ENCODE peak calls at places on chromosomes 6 and 20, in seven cellular contexts. One of them, this sample, is unnamed.

GRCh38 chr6:113018351-113019151 is 671.4 kb downstream of the RFPL4B start:
- DNase-seq in sigmoid colon: peak
- DNase-seq in thoracic aorta: no peak
- DNase-seq in hippocampal formation: peak
- DNase-seq in fibroblast of lung: peak
- DNase-seq in Calu3: no peak
- DNase-seq in caudate nucleus: no peak
- DNase-seq in this sample: peak

GRCh38 chr6:26233608-26234420 is 131.2 kb upstream of the BTN3A2 start:
- DNase-seq in hippocampal formation: no peak
- DNase-seq in thoracic aorta: no peak
- DNase-seq in caudate nucleus: no peak
- DNase-seq in Calu3: peak
- DNase-seq in fibroblast of lung: peak
- DNase-seq in sigmoid colon: peak
- DNase-seq in this sample: peak

GRCh38 chr6:157964139-157964538 is 17.5 kb upstream of the SYNJ2 start:
- DNase-seq in thoracic aorta: no peak
- DNase-seq in hippocampal formation: no peak
- DNase-seq in sigmoid colon: no peak
- DNase-seq in caudate nucleus: no peak
- DNase-seq in fibroblast of lung: peak
- DNase-seq in Calu3: no peak
- DNase-seq in this sample: no peak

GRCh38 chr6:31575335-31575901 is at the start of gene TNF:
- DNase-seq in sigmoid colon: peak
- DNase-seq in Calu3: no peak
- DNase-seq in caudate nucleus: no peak
- DNase-seq in fibroblast of lung: no peak
- DNase-seq in hippocampal formation: no peak
- DNase-seq in thoracic aorta: no peak
- DNase-seq in this sample: no peak

GRCh38 chr20:59032023-59032712 is at the start of gene ATP5F1E:
- DNase-seq in sigmoid colon: peak
- DNase-seq in caudate nucleus: peak
- DNase-seq in Calu3: peak
- DNase-seq in fibroblast of lung: peak
- DNase-seq in hippocampal formation: peak
- DNase-seq in thoracic aorta: peak
- DNase-seq in this sample: peak

GRCh38 chr6:3329491-3330051 is 70.8 kb downstream of the PSMG4 start:
- DNase-seq in sigmoid colon: no peak
- DNase-seq in hippocampal formation: no peak
- DNase-seq in Calu3: no peak
- DNase-seq in fibroblast of lung: no peak
- DNase-seq in thoracic aorta: no peak
- DNase-seq in caudate nucleus: no peak
- DNase-seq in this sample: peak

GRCh38 chr6:15574497-15574896 is 88.3 kb downstream of the DTNBP1 start:
- DNase-seq in thoracic aorta: no peak
- DNase-seq in sigmoid colon: no peak
- DNase-seq in Calu3: no peak
- DNase-seq in fibroblast of lung: no peak
- DNase-seq in caudate nucleus: no peak
- DNase-seq in hippocampal formation: no peak
- DNase-seq in this sample: no peak

GRCh38 chr20:64077094-64077493 is 2.2 kb downstream of the RGS19 start:
- DNase-seq in fibroblast of lung: no peak
- DNase-seq in thoracic aorta: no peak
- DNase-seq in hippocampal formation: no peak
- DNase-seq in caudate nucleus: no peak
- DNase-seq in sigmoid colon: no peak
- DNase-seq in Calu3: no peak
- DNase-seq in this sample: no peak

GRCh38 chr6:144467921-144468320 is 182.8 kb downstream of the UTRN start:
- DNase-seq in thoracic aorta: no peak
- DNase-seq in fibroblast of lung: no peak
- DNase-seq in Calu3: no peak
- DNase-seq in hippocampal formation: no peak
- DNase-seq in sigmoid colon: no peak
- DNase-seq in caudate nucleus: no peak
- DNase-seq in this sample: no peak

GRCh38 chr20:47241345-47241781 is 115.1 kb downstream of the ZMYND8 start:
- DNase-seq in hippocampal formation: no peak
- DNase-seq in thoracic aorta: no peak
- DNase-seq in sigmoid colon: peak
- DNase-seq in Calu3: no peak
- DNase-seq in caudate nucleus: no peak
- DNase-seq in fibroblast of lung: peak
- DNase-seq in this sample: no peak

GRCh38 chr20:9482180-9482579 is 32.2 kb upstream of the LAMP5 start:
- DNase-seq in sigmoid colon: no peak
- DNase-seq in thoracic aorta: no peak
- DNase-seq in fibroblast of lung: no peak
- DNase-seq in hippocampal formation: no peak
- DNase-seq in caudate nucleus: no peak
- DNase-seq in Calu3: no peak
- DNase-seq in this sample: no peak

GRCh38 chr6:20334334-20334733 is 67.3 kb upstream of the E2F3 start:
- DNase-seq in caudate nucleus: no peak
- DNase-seq in thoracic aorta: no peak
- DNase-seq in hippocampal formation: no peak
- DNase-seq in sigmoid colon: no peak
- DNase-seq in fibroblast of lung: no peak
- DNase-seq in Calu3: no peak
- DNase-seq in this sample: no peak

GRCh38 chr6:84979541-84979940 is 215.1 kb upstream of the TBX18 start:
- DNase-seq in fibroblast of lung: no peak
- DNase-seq in sigmoid colon: no peak
- DNase-seq in Calu3: no peak
- DNase-seq in caudate nucleus: no peak
- DNase-seq in hippocampal formation: no peak
- DNase-seq in thoracic aorta: no peak
- DNase-seq in this sample: no peak

GRCh38 chr6:33254591-33254990 is 17.1 kb downstream of the VPS52 start:
- DNase-seq in Calu3: no peak
- DNase-seq in fibroblast of lung: no peak
- DNase-seq in sigmoid colon: peak
- DNase-seq in thoracic aorta: no peak
- DNase-seq in hippocampal formation: no peak
- DNase-seq in caudate nucleus: no peak
- DNase-seq in this sample: no peak

GRCh38 chr6:120055071-120055470 is 705.5 kb upstream of the MAN1A1 start:
- DNase-seq in hippocampal formation: no peak
- DNase-seq in thoracic aorta: no peak
- DNase-seq in sigmoid colon: no peak
- DNase-seq in fibroblast of lung: no peak
- DNase-seq in Calu3: no peak
- DNase-seq in caudate nucleus: no peak
- DNase-seq in this sample: no peak

GRCh38 chr6:145736854-145737181 is 1.5 kb upstream of the EPM2A start:
- DNase-seq in fibroblast of lung: peak
- DNase-seq in caudate nucleus: no peak
- DNase-seq in Calu3: no peak
- DNase-seq in hippocampal formation: no peak
- DNase-seq in sigmoid colon: no peak
- DNase-seq in thoracic aorta: no peak
- DNase-seq in this sample: no peak

GRCh38 chr6:122610690-122611455 is 668 bp downstream of the PKIB start:
- DNase-seq in sigmoid colon: no peak
- DNase-seq in fibroblast of lung: peak
- DNase-seq in hippocampal formation: peak
- DNase-seq in thoracic aorta: no peak
- DNase-seq in caudate nucleus: no peak
- DNase-seq in Calu3: peak
- DNase-seq in this sample: peak

GRCh38 chr6:16948376-16948775 is 153.5 kb upstream of the STMND1 start:
- DNase-seq in Calu3: no peak
- DNase-seq in thoracic aorta: no peak
- DNase-seq in fibroblast of lung: peak
- DNase-seq in caudate nucleus: no peak
- DNase-seq in hippocampal formation: no peak
- DNase-seq in sigmoid colon: no peak
- DNase-seq in this sample: no peak

GRCh38 chr6:16108996-16109658 is 19.8 kb upstream of the MYLIP start:
- DNase-seq in Calu3: peak
- DNase-seq in fibroblast of lung: no peak
- DNase-seq in caudate nucleus: no peak
- DNase-seq in thoracic aorta: no peak
- DNase-seq in sigmoid colon: no peak
- DNase-seq in hippocampal formation: no peak
- DNase-seq in this sample: no peak

GRCh38 chr6:38720295-38720694 is 5.2 kb downstream of the DNAH8 start:
- DNase-seq in thoracic aorta: no peak
- DNase-seq in hippocampal formation: no peak
- DNase-seq in sigmoid colon: no peak
- DNase-seq in caudate nucleus: no peak
- DNase-seq in fibroblast of lung: no peak
- DNase-seq in Calu3: peak
- DNase-seq in this sample: no peak